ENCODE peak calls at places on chromosomes 5 and 9, in five cellular contexts. X is effector memory CD4-positive, alpha-beta T cell; Q is dorsolateral prefrontal cortex; G is Daoy; V is cardiac fibroblast. A is an unnamed sample.

GRCh38 chr5:17004441-17005086 is 68.5 kb upstream of the MYO10 start:
- DNase-seq in X (no peak), V (no peak), Q (no peak), G (no peak), A (no peak)

GRCh38 chr5:118956727-118957126 is 31.6 kb downstream of the DTWD2 start:
- DNase-seq in Q (no peak), X (no peak), G (no peak), V (peak; percentile 14), A (no peak)

GRCh38 chr5:67476531-67476930 is 279.9 kb upstream of the CD180 start:
- DNase-seq in Q (no peak), G (peak; percentile 15), V (no peak), X (no peak), A (peak; percentile 28)

GRCh38 chr9:133627341-133627740 is 8.8 kb upstream of the DBH start:
- DNase-seq in V (no peak), X (no peak), Q (no peak), G (no peak), A (no peak)

GRCh38 chr9:137085918-137086530 is 761 bp upstream of the MAN1B1 start:
- DNase-seq in G (peak; percentile 62), V (peak; percentile 41), X (peak; percentile 16), Q (no peak), A (no peak)

GRCh38 chr5:35753500-35753899 is 103.2 kb upstream of the IL7R start:
- DNase-seq in X (no peak), V (no peak), Q (no peak), G (no peak), A (no peak)

GRCh38 chr5:127987354-127988148 is 96.0 kb upstream of the SLC12A2 start:
- DNase-seq in G (no peak), Q (no peak), X (no peak), V (no peak), A (no peak)

GRCh38 chr5:80406980-80407734 is 707 bp upstream of the ZFYVE16 start:
- DNase-seq in G (no peak), X (no peak), V (peak; percentile 37), Q (no peak), A (no peak)

GRCh38 chr5:2708751-2709150 is 42.7 kb downstream of the IRX2 start:
- DNase-seq in V (no peak), X (no peak), Q (no peak), G (no peak), A (no peak)

GRCh38 chr9:89311346-89312153 is 555 bp downstream of the CKS2 start:
- DNase-seq in X (no peak), V (no peak), Q (no peak), G (peak; percentile 29), A (no peak)

GRCh38 chr9:105299190-105299854 is 54.9 kb downstream of the SLC44A1 start:
- DNase-seq in Q (no peak), G (peak; percentile 96), V (peak; percentile 96), X (no peak), A (no peak)

A was measured in LoVo.